ENCODE peak calls at places on chromosome 9, in six cellular contexts. One of them, this sample, is unnamed.

GRCh38 chr9:123406691-123407536 is 50.9 kb downstream of the CRB2 start:
- DNase-seq in A549: no peak
- DNase-seq in stromal cell of bone marrow: no peak
- DNase-seq in renal cortical epithelial cell: peak
- DNase-seq in stimulated activated CD8-positive, alpha-beta memory T cell treated with anti-CD3 and anti-CD28 coated beads, Interleukin-12 subunit alpha, Interleukin-12 subunit beta, amount 100 ng/mL, for 1 hour: no peak
- DNase-seq in activated T-cell treated with anti-CD3 and anti-CD28 coated beads for 48 hours: no peak
- DNase-seq in this sample: no peak

GRCh38 chr9:137314561-137315560 is 12.8 kb upstream of the NRARP start:
- DNase-seq in activated T-cell treated with anti-CD3 and anti-CD28 coated beads for 48 hours: no peak
- DNase-seq in renal cortical epithelial cell: no peak
- DNase-seq in A549: no peak
- DNase-seq in stimulated activated CD8-positive, alpha-beta memory T cell treated with anti-CD3 and anti-CD28 coated beads, Interleukin-12 subunit alpha, Interleukin-12 subunit beta, amount 100 ng/mL, for 1 hour: no peak
- DNase-seq in stromal cell of bone marrow: no peak
- DNase-seq in this sample: peak

GRCh38 chr9:93061791-93062299 is 3.3 kb downstream of the SUSD3 start:
- DNase-seq in stimulated activated CD8-positive, alpha-beta memory T cell treated with anti-CD3 and anti-CD28 coated beads, Interleukin-12 subunit alpha, Interleukin-12 subunit beta, amount 100 ng/mL, for 1 hour: no peak
- DNase-seq in activated T-cell treated with anti-CD3 and anti-CD28 coated beads for 48 hours: no peak
- DNase-seq in stromal cell of bone marrow: no peak
- DNase-seq in renal cortical epithelial cell: peak
- DNase-seq in A549: no peak
- DNase-seq in this sample: no peak

GRCh38 chr9:13330396-13331004 is 51.0 kb upstream of the MPDZ start:
- DNase-seq in A549: no peak
- DNase-seq in stimulated activated CD8-positive, alpha-beta memory T cell treated with anti-CD3 and anti-CD28 coated beads, Interleukin-12 subunit alpha, Interleukin-12 subunit beta, amount 100 ng/mL, for 1 hour: no peak
- DNase-seq in stromal cell of bone marrow: no peak
- DNase-seq in renal cortical epithelial cell: no peak
- DNase-seq in activated T-cell treated with anti-CD3 and anti-CD28 coated beads for 48 hours: no peak
- DNase-seq in this sample: no peak

GRCh38 chr9:135906291-135907005 is 898 bp downstream of the CAMSAP1 start:
- DNase-seq in stimulated activated CD8-positive, alpha-beta memory T cell treated with anti-CD3 and anti-CD28 coated beads, Interleukin-12 subunit alpha, Interleukin-12 subunit beta, amount 100 ng/mL, for 1 hour: no peak
- DNase-seq in stromal cell of bone marrow: no peak
- DNase-seq in renal cortical epithelial cell: peak
- DNase-seq in A549: no peak
- DNase-seq in activated T-cell treated with anti-CD3 and anti-CD28 coated beads for 48 hours: no peak
- DNase-seq in this sample: no peak

GRCh38 chr9:92764381-92764987 is at the start of gene BICD2:
- DNase-seq in stimulated activated CD8-positive, alpha-beta memory T cell treated with anti-CD3 and anti-CD28 coated beads, Interleukin-12 subunit alpha, Interleukin-12 subunit beta, amount 100 ng/mL, for 1 hour: no peak
- DNase-seq in A549: no peak
- DNase-seq in renal cortical epithelial cell: no peak
- DNase-seq in stromal cell of bone marrow: no peak
- DNase-seq in activated T-cell treated with anti-CD3 and anti-CD28 coated beads for 48 hours: no peak
- DNase-seq in this sample: no peak

GRCh38 chr9:133685653-133686504 is 49.7 kb downstream of the DBH start:
- DNase-seq in stimulated activated CD8-positive, alpha-beta memory T cell treated with anti-CD3 and anti-CD28 coated beads, Interleukin-12 subunit alpha, Interleukin-12 subunit beta, amount 100 ng/mL, for 1 hour: no peak
- DNase-seq in renal cortical epithelial cell: no peak
- DNase-seq in A549: no peak
- DNase-seq in stromal cell of bone marrow: no peak
- DNase-seq in activated T-cell treated with anti-CD3 and anti-CD28 coated beads for 48 hours: no peak
- DNase-seq in this sample: no peak

GRCh38 chr9:557601-558201 is 283.8 kb upstream of the DMRT1 start:
- DNase-seq in A549: peak
- DNase-seq in stimulated activated CD8-positive, alpha-beta memory T cell treated with anti-CD3 and anti-CD28 coated beads, Interleukin-12 subunit alpha, Interleukin-12 subunit beta, amount 100 ng/mL, for 1 hour: no peak
- DNase-seq in renal cortical epithelial cell: peak
- DNase-seq in activated T-cell treated with anti-CD3 and anti-CD28 coated beads for 48 hours: no peak
- DNase-seq in stromal cell of bone marrow: no peak
- DNase-seq in this sample: no peak

GRCh38 chr9:78954286-78954685 is 617.5 kb upstream of the TLE4 start:
- DNase-seq in stromal cell of bone marrow: peak
- DNase-seq in activated T-cell treated with anti-CD3 and anti-CD28 coated beads for 48 hours: no peak
- DNase-seq in renal cortical epithelial cell: peak
- DNase-seq in A549: no peak
- DNase-seq in stimulated activated CD8-positive, alpha-beta memory T cell treated with anti-CD3 and anti-CD28 coated beads, Interleukin-12 subunit alpha, Interleukin-12 subunit beta, amount 100 ng/mL, for 1 hour: no peak
- DNase-seq in this sample: no peak

GRCh38 chr9:133374612-133375115 is 1.2 kb downstream of the SURF4 start:
- DNase-seq in activated T-cell treated with anti-CD3 and anti-CD28 coated beads for 48 hours: no peak
- DNase-seq in stimulated activated CD8-positive, alpha-beta memory T cell treated with anti-CD3 and anti-CD28 coated beads, Interleukin-12 subunit alpha, Interleukin-12 subunit beta, amount 100 ng/mL, for 1 hour: no peak
- DNase-seq in A549: no peak
- DNase-seq in renal cortical epithelial cell: peak
- DNase-seq in stromal cell of bone marrow: peak
- DNase-seq in this sample: no peak

GRCh38 chr9:100468041-100468440 is 4.9 kb upstream of the TMEFF1 start:
- DNase-seq in A549: no peak
- DNase-seq in activated T-cell treated with anti-CD3 and anti-CD28 coated beads for 48 hours: no peak
- DNase-seq in stromal cell of bone marrow: no peak
- DNase-seq in stimulated activated CD8-positive, alpha-beta memory T cell treated with anti-CD3 and anti-CD28 coated beads, Interleukin-12 subunit alpha, Interleukin-12 subunit beta, amount 100 ng/mL, for 1 hour: no peak
- DNase-seq in renal cortical epithelial cell: no peak
- DNase-seq in this sample: no peak

GRCh38 chr9:33117816-33118215 is 41.3 kb upstream of the SMU1 start:
- DNase-seq in activated T-cell treated with anti-CD3 and anti-CD28 coated beads for 48 hours: no peak
- DNase-seq in A549: no peak
- DNase-seq in renal cortical epithelial cell: no peak
- DNase-seq in stromal cell of bone marrow: no peak
- DNase-seq in stimulated activated CD8-positive, alpha-beta memory T cell treated with anti-CD3 and anti-CD28 coated beads, Interleukin-12 subunit alpha, Interleukin-12 subunit beta, amount 100 ng/mL, for 1 hour: no peak
- DNase-seq in this sample: no peak

GRCh38 chr9:131475956-131476776 is 26.6 kb upstream of the POMT1 start:
- DNase-seq in stromal cell of bone marrow: no peak
- DNase-seq in stimulated activated CD8-positive, alpha-beta memory T cell treated with anti-CD3 and anti-CD28 coated beads, Interleukin-12 subunit alpha, Interleukin-12 subunit beta, amount 100 ng/mL, for 1 hour: no peak
- DNase-seq in renal cortical epithelial cell: no peak
- DNase-seq in activated T-cell treated with anti-CD3 and anti-CD28 coated beads for 48 hours: no peak
- DNase-seq in A549: no peak
- DNase-seq in this sample: no peak

GRCh38 chr9:81665514-81665838 is 23.9 kb downstream of the TLE1 start:
- DNase-seq in renal cortical epithelial cell: no peak
- DNase-seq in activated T-cell treated with anti-CD3 and anti-CD28 coated beads for 48 hours: no peak
- DNase-seq in A549: no peak
- DNase-seq in stromal cell of bone marrow: no peak
- DNase-seq in stimulated activated CD8-positive, alpha-beta memory T cell treated with anti-CD3 and anti-CD28 coated beads, Interleukin-12 subunit alpha, Interleukin-12 subunit beta, amount 100 ng/mL, for 1 hour: no peak
- DNase-seq in this sample: no peak

GRCh38 chr9:136051568-136052432 is 43.3 kb downstream of the NACC2 start:
- DNase-seq in renal cortical epithelial cell: peak
- DNase-seq in stromal cell of bone marrow: peak
- DNase-seq in A549: peak
- DNase-seq in stimulated activated CD8-positive, alpha-beta memory T cell treated with anti-CD3 and anti-CD28 coated beads, Interleukin-12 subunit alpha, Interleukin-12 subunit beta, amount 100 ng/mL, for 1 hour: no peak
- DNase-seq in activated T-cell treated with anti-CD3 and anti-CD28 coated beads for 48 hours: no peak
- DNase-seq in this sample: peak

GRCh38 chr9:26789959-26790358 is 102.6 kb downstream of the CAAP1 start:
- DNase-seq in stromal cell of bone marrow: no peak
- DNase-seq in renal cortical epithelial cell: peak
- DNase-seq in activated T-cell treated with anti-CD3 and anti-CD28 coated beads for 48 hours: no peak
- DNase-seq in stimulated activated CD8-positive, alpha-beta memory T cell treated with anti-CD3 and anti-CD28 coated beads, Interleukin-12 subunit alpha, Interleukin-12 subunit beta, amount 100 ng/mL, for 1 hour: no peak
- DNase-seq in A549: no peak
- DNase-seq in this sample: no peak

GRCh38 chr9:129283705-129284606 is 105.9 kb upstream of the IER5L start:
- DNase-seq in stimulated activated CD8-positive, alpha-beta memory T cell treated with anti-CD3 and anti-CD28 coated beads, Interleukin-12 subunit alpha, Interleukin-12 subunit beta, amount 100 ng/mL, for 1 hour: no peak
- DNase-seq in renal cortical epithelial cell: no peak
- DNase-seq in A549: no peak
- DNase-seq in activated T-cell treated with anti-CD3 and anti-CD28 coated beads for 48 hours: no peak
- DNase-seq in stromal cell of bone marrow: no peak
- DNase-seq in this sample: no peak

GRCh38 chr9:19619221-19619620 is 169.6 kb downstream of the SLC24A2 start:
- DNase-seq in stimulated activated CD8-positive, alpha-beta memory T cell treated with anti-CD3 and anti-CD28 coated beads, Interleukin-12 subunit alpha, Interleukin-12 subunit beta, amount 100 ng/mL, for 1 hour: no peak
- DNase-seq in activated T-cell treated with anti-CD3 and anti-CD28 coated beads for 48 hours: no peak
- DNase-seq in stromal cell of bone marrow: no peak
- DNase-seq in A549: no peak
- DNase-seq in renal cortical epithelial cell: no peak
- DNase-seq in this sample: no peak

GRCh38 chr9:121698627-121699270 is 47.3 kb downstream of the DAB2IP start:
- DNase-seq in stimulated activated CD8-positive, alpha-beta memory T cell treated with anti-CD3 and anti-CD28 coated beads, Interleukin-12 subunit alpha, Interleukin-12 subunit beta, amount 100 ng/mL, for 1 hour: no peak
- DNase-seq in A549: no peak
- DNase-seq in stromal cell of bone marrow: no peak
- DNase-seq in renal cortical epithelial cell: no peak
- DNase-seq in activated T-cell treated with anti-CD3 and anti-CD28 coated beads for 48 hours: no peak
- DNase-seq in this sample: peak

GRCh38 chr9:132990781-132991180 is 12.3 kb downstream of the GFI1B start:
- DNase-seq in renal cortical epithelial cell: no peak
- DNase-seq in A549: no peak
- DNase-seq in stimulated activated CD8-positive, alpha-beta memory T cell treated with anti-CD3 and anti-CD28 coated beads, Interleukin-12 subunit alpha, Interleukin-12 subunit beta, amount 100 ng/mL, for 1 hour: no peak
- DNase-seq in stromal cell of bone marrow: no peak
- DNase-seq in activated T-cell treated with anti-CD3 and anti-CD28 coated beads for 48 hours: no peak
- DNase-seq in this sample: no peak

GRCh38 chr9:136807281-136808074 is at the start of gene RABL6:
- DNase-seq in stimulated activated CD8-positive, alpha-beta memory T cell treated with anti-CD3 and anti-CD28 coated beads, Interleukin-12 subunit alpha, Interleukin-12 subunit beta, amount 100 ng/mL, for 1 hour: peak
- DNase-seq in A549: peak
- DNase-seq in activated T-cell treated with anti-CD3 and anti-CD28 coated beads for 48 hours: peak
- DNase-seq in renal cortical epithelial cell: peak
- DNase-seq in stromal cell of bone marrow: peak
- DNase-seq in this sample: peak

GRCh38 chr9:107489144-107489673 is 360 bp downstream of the KLF4 start:
- DNase-seq in stimulated activated CD8-positive, alpha-beta memory T cell treated with anti-CD3 and anti-CD28 coated beads, Interleukin-12 subunit alpha, Interleukin-12 subunit beta, amount 100 ng/mL, for 1 hour: no peak
- DNase-seq in stromal cell of bone marrow: no peak
- DNase-seq in renal cortical epithelial cell: no peak
- DNase-seq in activated T-cell treated with anti-CD3 and anti-CD28 coated beads for 48 hours: no peak
- DNase-seq in A549: no peak
- DNase-seq in this sample: no peak

GRCh38 chr9:136648746-136649145 is 14.0 kb upstream of the EGFL7 start:
- DNase-seq in stromal cell of bone marrow: no peak
- DNase-seq in activated T-cell treated with anti-CD3 and anti-CD28 coated beads for 48 hours: no peak
- DNase-seq in stimulated activated CD8-positive, alpha-beta memory T cell treated with anti-CD3 and anti-CD28 coated beads, Interleukin-12 subunit alpha, Interleukin-12 subunit beta, amount 100 ng/mL, for 1 hour: no peak
- DNase-seq in A549: no peak
- DNase-seq in renal cortical epithelial cell: no peak
- DNase-seq in this sample: no peak

GRCh38 chr9:6938447-6938846 is 180.7 kb downstream of the KDM4C start:
- DNase-seq in renal cortical epithelial cell: peak
- DNase-seq in stimulated activated CD8-positive, alpha-beta memory T cell treated with anti-CD3 and anti-CD28 coated beads, Interleukin-12 subunit alpha, Interleukin-12 subunit beta, amount 100 ng/mL, for 1 hour: no peak
- DNase-seq in stromal cell of bone marrow: peak
- DNase-seq in activated T-cell treated with anti-CD3 and anti-CD28 coated beads for 48 hours: no peak
- DNase-seq in A549: no peak
- DNase-seq in this sample: no peak

GRCh38 chr9:133894377-133895321 is 97.5 kb downstream of the VAV2 start:
- DNase-seq in activated T-cell treated with anti-CD3 and anti-CD28 coated beads for 48 hours: no peak
- DNase-seq in renal cortical epithelial cell: no peak
- DNase-seq in stromal cell of bone marrow: no peak
- DNase-seq in A549: no peak
- DNase-seq in stimulated activated CD8-positive, alpha-beta memory T cell treated with anti-CD3 and anti-CD28 coated beads, Interleukin-12 subunit alpha, Interleukin-12 subunit beta, amount 100 ng/mL, for 1 hour: no peak
- DNase-seq in this sample: no peak

GRCh38 chr9:31608413-31608812 is 776.0 kb upstream of the ACO1 start:
- DNase-seq in activated T-cell treated with anti-CD3 and anti-CD28 coated beads for 48 hours: no peak
- DNase-seq in A549: no peak
- DNase-seq in renal cortical epithelial cell: peak
- DNase-seq in stimulated activated CD8-positive, alpha-beta memory T cell treated with anti-CD3 and anti-CD28 coated beads, Interleukin-12 subunit alpha, Interleukin-12 subunit beta, amount 100 ng/mL, for 1 hour: no peak
- DNase-seq in stromal cell of bone marrow: peak
- DNase-seq in this sample: no peak

GRCh38 chr9:133572821-133573361 is 36.3 kb downstream of the FAM163B start:
- DNase-seq in A549: no peak
- DNase-seq in activated T-cell treated with anti-CD3 and anti-CD28 coated beads for 48 hours: no peak
- DNase-seq in stromal cell of bone marrow: no peak
- DNase-seq in renal cortical epithelial cell: no peak
- DNase-seq in stimulated activated CD8-positive, alpha-beta memory T cell treated with anti-CD3 and anti-CD28 coated beads, Interleukin-12 subunit alpha, Interleukin-12 subunit beta, amount 100 ng/mL, for 1 hour: no peak
- DNase-seq in this sample: no peak

GRCh38 chr9:70419546-70420266 is 5.2 kb upstream of the KLF9 start:
- DNase-seq in activated T-cell treated with anti-CD3 and anti-CD28 coated beads for 48 hours: peak
- DNase-seq in stromal cell of bone marrow: peak
- DNase-seq in renal cortical epithelial cell: peak
- DNase-seq in A549: peak
- DNase-seq in stimulated activated CD8-positive, alpha-beta memory T cell treated with anti-CD3 and anti-CD28 coated beads, Interleukin-12 subunit alpha, Interleukin-12 subunit beta, amount 100 ng/mL, for 1 hour: peak
- DNase-seq in this sample: peak

GRCh38 chr9:36551129-36551528 is 21.6 kb upstream of the MELK start:
- DNase-seq in A549: no peak
- DNase-seq in stimulated activated CD8-positive, alpha-beta memory T cell treated with anti-CD3 and anti-CD28 coated beads, Interleukin-12 subunit alpha, Interleukin-12 subunit beta, amount 100 ng/mL, for 1 hour: no peak
- DNase-seq in stromal cell of bone marrow: no peak
- DNase-seq in activated T-cell treated with anti-CD3 and anti-CD28 coated beads for 48 hours: no peak
- DNase-seq in renal cortical epithelial cell: no peak
- DNase-seq in this sample: no peak